ENCODE peak calls at places on chromosomes 4 and X, in six cellular contexts. S, B, A, E, M and N are unnamed samples.

GRCh38 chr4:1045193-1045594 is 33.8 kb downstream of the FGFRL1 start:
- DNase-seq in S (no peak), B (no peak), A (no peak), E (no peak), M (no peak), N (no peak)

GRCh38 chrX:83008415-83008814 is 499.7 kb upstream of the POU3F4 start:
- DNase-seq in S (no peak), B (no peak), A (no peak), E (peak; percentile 51), M (no peak), N (no peak)

GRCh38 chrX:101462892-101463291 is 22.4 kb upstream of the ARMCX4 start:
- DNase-seq in S (no peak), B (peak; percentile 30), A (no peak), E (peak; percentile 63), M (peak; percentile 4), N (peak; percentile 35)

GRCh38 chr4:38668203-38668602 is 4.2 kb downstream of the KLF3 start:
- DNase-seq in S (no peak), B (no peak), A (no peak), E (no peak), M (no peak), N (no peak)

GRCh38 chrX:17405225-17405969 is 30.4 kb downstream of the NHS start:
- DNase-seq in S (peak; percentile 12), B (no peak), A (peak; percentile 53), E (peak; percentile 94), M (no peak), N (no peak)

GRCh38 chrX:106707771-106708454 is 18.6 kb upstream of the RNF128 start:
- DNase-seq in S (no peak), B (no peak), A (peak; percentile 68), E (peak; percentile 78), M (no peak), N (no peak)

GRCh38 chr4:176150704-176151103 is 44.7 kb downstream of the SPATA4 start:
- DNase-seq in S (no peak), B (no peak), A (no peak), E (no peak), M (no peak), N (no peak)

GRCh38 chrX:65688403-65688881 is 21.0 kb downstream of the MSN start:
- DNase-seq in S (no peak), B (no peak), A (no peak), E (no peak), M (no peak), N (no peak)

GRCh38 chr4:138650917-138651564 is 364.5 kb upstream of the NOCT start:
- DNase-seq in S (no peak), B (no peak), A (peak; percentile 94), E (peak; percentile 25), M (no peak), N (no peak)